ENCODE peak calls at places on chromosomes 7 and 10, in five cellular contexts. One of them, this sample, is unnamed.

GRCh38 chr7:45579386-45579785 is 5.2 kb downstream of the ADCY1 start:
- DNase-seq in non-pigmented ciliary epithelial cell: no peak
- DNase-seq in Kasumi-1: no peak
- DNase-seq in activated gamma-delta T cell treated with anti-CD3 and anti-CD28 coated beads, Interleukin-2, amount 50 U/mL, for 16 hours: no peak
- DNase-seq in naive thymus-derived CD4-positive, alpha-beta T cell: no peak
- DNase-seq in this sample: no peak

GRCh38 chr10:49649294-49649693 is 30.2 kb upstream of the C10orf53 start:
- DNase-seq in non-pigmented ciliary epithelial cell: no peak
- DNase-seq in Kasumi-1: peak
- DNase-seq in activated gamma-delta T cell treated with anti-CD3 and anti-CD28 coated beads, Interleukin-2, amount 50 U/mL, for 16 hours: no peak
- DNase-seq in naive thymus-derived CD4-positive, alpha-beta T cell: no peak
- DNase-seq in this sample: no peak

GRCh38 chr7:77281780-77282478 is 82.3 kb upstream of the FGL2 start:
- DNase-seq in non-pigmented ciliary epithelial cell: no peak
- DNase-seq in Kasumi-1: no peak
- DNase-seq in activated gamma-delta T cell treated with anti-CD3 and anti-CD28 coated beads, Interleukin-2, amount 50 U/mL, for 16 hours: no peak
- DNase-seq in naive thymus-derived CD4-positive, alpha-beta T cell: no peak
- DNase-seq in this sample: no peak

GRCh38 chr10:34916368-34916767 is 101.3 kb upstream of the PARD3 start:
- DNase-seq in non-pigmented ciliary epithelial cell: peak
- DNase-seq in Kasumi-1: no peak
- DNase-seq in activated gamma-delta T cell treated with anti-CD3 and anti-CD28 coated beads, Interleukin-2, amount 50 U/mL, for 16 hours: no peak
- DNase-seq in naive thymus-derived CD4-positive, alpha-beta T cell: no peak
- DNase-seq in this sample: no peak

GRCh38 chr7:134184767-134185166 is 57.6 kb downstream of the LRGUK start:
- DNase-seq in non-pigmented ciliary epithelial cell: no peak
- DNase-seq in Kasumi-1: peak
- DNase-seq in activated gamma-delta T cell treated with anti-CD3 and anti-CD28 coated beads, Interleukin-2, amount 50 U/mL, for 16 hours: no peak
- DNase-seq in naive thymus-derived CD4-positive, alpha-beta T cell: no peak
- DNase-seq in this sample: peak

GRCh38 chr10:110556993-110557601 is 10.4 kb upstream of the SMC3 start:
- DNase-seq in non-pigmented ciliary epithelial cell: no peak
- DNase-seq in Kasumi-1: peak
- DNase-seq in activated gamma-delta T cell treated with anti-CD3 and anti-CD28 coated beads, Interleukin-2, amount 50 U/mL, for 16 hours: peak
- DNase-seq in naive thymus-derived CD4-positive, alpha-beta T cell: peak
- DNase-seq in this sample: no peak

GRCh38 chr7:70336536-70336935 is 738.3 kb downstream of the AUTS2 start:
- DNase-seq in non-pigmented ciliary epithelial cell: no peak
- DNase-seq in Kasumi-1: no peak
- DNase-seq in activated gamma-delta T cell treated with anti-CD3 and anti-CD28 coated beads, Interleukin-2, amount 50 U/mL, for 16 hours: no peak
- DNase-seq in naive thymus-derived CD4-positive, alpha-beta T cell: no peak
- DNase-seq in this sample: no peak

GRCh38 chr7:75842836-75843446 is 29.3 kb upstream of the CCL24 start:
- DNase-seq in non-pigmented ciliary epithelial cell: peak
- DNase-seq in Kasumi-1: peak
- DNase-seq in activated gamma-delta T cell treated with anti-CD3 and anti-CD28 coated beads, Interleukin-2, amount 50 U/mL, for 16 hours: no peak
- DNase-seq in naive thymus-derived CD4-positive, alpha-beta T cell: no peak
- DNase-seq in this sample: peak

GRCh38 chr7:693280-693679 is 33.2 kb upstream of the DNAAF5 start:
- DNase-seq in non-pigmented ciliary epithelial cell: no peak
- DNase-seq in Kasumi-1: no peak
- DNase-seq in activated gamma-delta T cell treated with anti-CD3 and anti-CD28 coated beads, Interleukin-2, amount 50 U/mL, for 16 hours: no peak
- DNase-seq in naive thymus-derived CD4-positive, alpha-beta T cell: no peak
- DNase-seq in this sample: no peak

GRCh38 chr7:103395071-103395470 is 47.6 kb downstream of the PSMC2 start:
- DNase-seq in non-pigmented ciliary epithelial cell: no peak
- DNase-seq in Kasumi-1: no peak
- DNase-seq in activated gamma-delta T cell treated with anti-CD3 and anti-CD28 coated beads, Interleukin-2, amount 50 U/mL, for 16 hours: no peak
- DNase-seq in naive thymus-derived CD4-positive, alpha-beta T cell: no peak
- DNase-seq in this sample: no peak

GRCh38 chr7:30173058-30173897 is 38.5 kb downstream of the MTURN start:
- DNase-seq in non-pigmented ciliary epithelial cell: peak
- DNase-seq in Kasumi-1: no peak
- DNase-seq in activated gamma-delta T cell treated with anti-CD3 and anti-CD28 coated beads, Interleukin-2, amount 50 U/mL, for 16 hours: no peak
- DNase-seq in naive thymus-derived CD4-positive, alpha-beta T cell: no peak
- DNase-seq in this sample: peak

GRCh38 chr10:92688927-92689662 is 660 bp upstream of the HHEX start:
- DNase-seq in non-pigmented ciliary epithelial cell: no peak
- DNase-seq in Kasumi-1: peak
- DNase-seq in activated gamma-delta T cell treated with anti-CD3 and anti-CD28 coated beads, Interleukin-2, amount 50 U/mL, for 16 hours: no peak
- DNase-seq in naive thymus-derived CD4-positive, alpha-beta T cell: no peak
- DNase-seq in this sample: no peak

GRCh38 chr7:142873281-142873784 is 12.2 kb downstream of the TRPV6 start:
- DNase-seq in non-pigmented ciliary epithelial cell: no peak
- DNase-seq in Kasumi-1: no peak
- DNase-seq in activated gamma-delta T cell treated with anti-CD3 and anti-CD28 coated beads, Interleukin-2, amount 50 U/mL, for 16 hours: no peak
- DNase-seq in naive thymus-derived CD4-positive, alpha-beta T cell: no peak
- DNase-seq in this sample: no peak

GRCh38 chr7:29488977-29489376 is 74.7 kb upstream of the PRR15 start:
- DNase-seq in non-pigmented ciliary epithelial cell: peak
- DNase-seq in Kasumi-1: no peak
- DNase-seq in activated gamma-delta T cell treated with anti-CD3 and anti-CD28 coated beads, Interleukin-2, amount 50 U/mL, for 16 hours: no peak
- DNase-seq in naive thymus-derived CD4-positive, alpha-beta T cell: no peak
- DNase-seq in this sample: no peak